ENCODE peak calls at places on chromosomes 7 and 10, in nine cellular contexts. F is tibial artery, W is upper lobe of right lung, J is substantia nigra, A is PC-3, Y is WERI-Rb-1, X is K562, O is GM12878, V is H9. M is an unnamed sample.

GRCh38 chr10:6072215-6072941 is 10.2 kb upstream of the IL2RA start:
- DNase-seq in V (no peak), J (no peak), A (no peak), Y (no peak), X (no peak), W (no peak), F (no peak), O (no peak), M (no peak)

GRCh38 chr10:26486304-26486703 is 48.2 kb downstream of the APBB1IP start:
- DNase-seq in O (no peak), F (peak), J (no peak), V (no peak), A (peak), Y (no peak), X (no peak), W (no peak), M (no peak)

GRCh38 chr7:100676501-100677306 is 3.2 kb downstream of the GNB2 start:
- DNase-seq in W (no peak), F (no peak), V (no peak), X (no peak), O (no peak), Y (no peak), J (no peak), A (no peak), M (peak)

GRCh38 chr7:99255463-99255862 is 17.2 kb upstream of the MYH16 start:
- DNase-seq in A (no peak), J (no peak), X (no peak), O (no peak), W (no peak), F (no peak), Y (no peak), V (no peak), M (no peak)

GRCh38 chr10:110510086-110510485 is 12.4 kb downstream of the DUSP5 start:
- DNase-seq in A (no peak), J (no peak), X (no peak), F (no peak), W (no peak), V (no peak), O (no peak), Y (no peak), M (no peak)

GRCh38 chr7:18352339-18353255 is 143.0 kb upstream of the HDAC9 start:
- DNase-seq in O (no peak), W (no peak), X (peak), V (peak), A (peak), Y (peak), F (no peak), J (peak), M (peak)

GRCh38 chr10:62817763-62818425 is 1.7 kb upstream of the EGR2 start:
- DNase-seq in J (peak), A (peak), F (peak), Y (peak), V (peak), O (no peak), W (peak), X (peak), M (peak)

GRCh38 chr10:132414402-132415016 is 17.5 kb downstream of the PWWP2B start:
- DNase-seq in W (no peak), F (no peak), X (no peak), Y (no peak), J (no peak), V (no peak), O (no peak), A (no peak), M (no peak)

GRCh38 chr10:91557540-91558231 is 75.2 kb downstream of the PPP1R3C start:
- DNase-seq in Y (no peak), W (no peak), V (no peak), X (no peak), O (no peak), A (no peak), J (no peak), F (no peak), M (no peak)

GRCh38 chr7:148026713-148027112 is 563.9 kb upstream of the C7orf33 start:
- DNase-seq in W (no peak), J (no peak), Y (no peak), A (no peak), O (no peak), F (no peak), X (no peak), V (no peak), M (no peak)

GRCh38 chr7:150751702-150752101 is 14.5 kb downstream of the GIMAP5 start:
- DNase-seq in O (no peak), W (no peak), Y (no peak), V (no peak), J (no peak), X (no peak), A (no peak), F (no peak), M (no peak)

GRCh38 chr7:150755473-150756099 is 18.4 kb downstream of the GIMAP5 start:
- DNase-seq in W (no peak), F (peak), X (no peak), Y (no peak), V (no peak), O (peak), J (no peak), A (no peak), M (no peak)

GRCh38 chr7:150754950-150755349 is 17.7 kb downstream of the GIMAP5 start:
- DNase-seq in X (no peak), F (no peak), Y (no peak), O (no peak), A (no peak), W (no peak), V (no peak), J (no peak), M (no peak)

GRCh38 chr7:150753239-150753638 is 16.0 kb downstream of the GIMAP5 start:
- DNase-seq in O (no peak), A (no peak), F (peak), X (no peak), W (no peak), J (no peak), V (no peak), Y (no peak), M (no peak)

DNA sequence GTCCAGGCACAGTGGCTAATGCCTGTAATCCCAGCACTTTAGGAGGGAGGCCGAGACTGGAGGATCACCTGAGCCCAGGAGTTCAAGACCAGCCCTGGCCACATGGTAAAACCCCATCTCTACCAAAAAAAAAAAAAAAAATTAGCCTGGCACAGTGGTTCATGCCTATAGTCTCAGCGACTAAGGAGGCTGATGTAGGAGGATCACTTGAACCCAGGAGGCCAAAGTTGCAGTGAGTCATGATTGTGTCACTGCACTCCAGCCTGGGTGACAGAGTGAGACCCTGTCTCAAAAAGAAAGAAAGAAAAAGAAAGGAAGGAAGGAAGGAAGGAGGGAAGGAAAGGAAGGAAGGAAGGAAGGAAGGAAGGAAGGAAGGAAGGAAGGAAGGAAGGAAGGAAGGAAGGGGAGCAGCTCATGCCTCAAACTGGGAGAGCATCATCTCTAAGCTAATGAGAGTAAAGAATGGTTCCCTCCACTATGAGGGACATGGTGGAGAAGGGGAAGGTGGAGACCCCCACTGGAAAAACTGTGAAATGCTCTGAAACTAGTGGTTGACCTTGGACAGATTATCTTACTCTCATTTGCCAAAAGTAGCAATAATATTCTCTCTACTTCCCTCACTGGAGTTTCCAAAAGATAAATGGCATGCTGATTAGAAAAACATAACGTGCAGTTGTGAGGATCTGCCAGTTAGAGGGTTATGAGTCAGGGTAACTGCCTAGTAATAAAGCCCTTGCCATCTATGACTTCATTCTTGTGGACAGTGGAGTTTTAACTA is 16.8 kb downstream of the GIMAP5 start:
- DNase-seq in V (no peak), J (no peak), W (no peak), O (no peak), Y (peak), X (no peak), A (peak), F (no peak), M (no peak)
- H3K27ac ChIP-seq in V (no peak), J (no peak), W (no peak), O (peak), Y (no peak), X (no peak), A (no peak), F (no peak), M (no peak)

DNA sequence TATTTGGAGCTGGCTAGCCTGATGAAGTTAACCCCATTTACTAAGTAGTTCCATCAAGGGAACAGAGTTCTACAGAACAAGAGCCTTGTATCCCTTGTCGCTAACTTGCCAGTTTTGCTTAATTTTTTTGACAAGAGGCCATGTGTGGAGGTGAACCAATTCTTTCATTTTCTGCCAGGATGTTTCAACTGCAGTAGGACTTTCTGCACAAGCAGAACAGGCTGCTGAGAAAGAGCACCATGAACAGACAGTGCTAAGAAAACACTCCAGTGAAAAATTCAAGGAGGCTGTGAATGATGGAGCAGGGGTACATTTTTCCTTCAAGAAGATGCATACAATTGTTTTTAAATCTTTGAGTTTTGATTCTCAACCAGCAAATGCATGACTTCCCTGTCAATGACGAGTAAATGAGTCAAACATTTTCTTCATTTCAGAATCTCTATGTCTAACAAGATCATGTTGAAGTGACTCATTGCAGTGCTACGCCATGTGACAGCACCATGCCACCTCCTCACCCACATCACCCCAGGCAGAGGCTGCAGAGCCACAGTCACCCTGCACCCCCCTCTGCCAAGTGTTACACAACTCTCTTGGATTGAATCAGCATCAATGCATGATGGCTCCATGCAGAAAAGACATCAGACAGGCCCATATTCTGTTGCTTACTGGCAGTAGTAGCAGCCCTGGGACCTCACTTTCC is 193.1 kb downstream of the COBL start:
- DNase-seq in F (no peak), Y (no peak), V (no peak), J (peak), X (no peak), O (no peak), W (no peak), A (peak), M (peak)
- H3K27ac ChIP-seq in F (no peak), Y (no peak), V (no peak), J (peak), X (no peak), O (no peak), W (peak), A (peak), M (peak)

GRCh38 chr7:157404845-157405481 is 68.2 kb downstream of the DNAJB6 start:
- DNase-seq in F (no peak), X (peak), J (no peak), A (peak), V (no peak), O (no peak), Y (no peak), W (peak), M (peak)
- H3K27ac ChIP-seq in F (no peak), X (peak), J (no peak), A (peak), V (no peak), O (no peak), Y (no peak), W (no peak), M (peak)

DNA sequence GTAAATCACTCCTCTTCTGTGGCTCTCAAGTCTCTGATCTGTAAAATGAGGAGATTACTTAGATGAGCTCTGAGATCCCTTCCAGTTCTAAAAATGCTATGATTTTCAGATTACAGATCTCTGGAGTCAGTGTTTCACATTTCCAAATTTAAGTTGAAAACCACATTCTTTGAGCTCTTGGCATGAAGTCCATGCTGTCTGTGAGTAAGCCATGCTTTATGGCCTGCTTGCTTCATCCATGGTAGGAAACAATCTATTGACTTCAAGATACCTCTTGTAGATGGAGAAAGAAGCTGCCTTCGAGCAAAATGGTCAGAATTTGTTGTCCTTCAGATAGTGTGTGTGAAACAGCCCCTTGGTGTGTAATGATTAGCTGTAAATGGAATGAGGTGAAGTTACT is 64.9 kb downstream of the CELF2 start:
- DNase-seq in Y (no peak), W (no peak), X (no peak), F (no peak), A (no peak), V (no peak), O (no peak), J (no peak), M (no peak)
- H3K27ac ChIP-seq in Y (no peak), W (no peak), X (no peak), F (peak), A (no peak), V (no peak), O (no peak), J (no peak), M (no peak)

GRCh38 chr10:87646920-87647319 is 12.8 kb upstream of the PAPSS2 start:
- DNase-seq in X (no peak), W (no peak), Y (no peak), F (no peak), V (no peak), O (no peak), J (no peak), A (no peak), M (no peak)

GRCh38 chr10:87642988-87643387 is 16.7 kb upstream of the PAPSS2 start:
- DNase-seq in F (no peak), Y (no peak), J (no peak), W (no peak), O (no peak), X (no peak), V (no peak), A (no peak), M (no peak)

GRCh38 chr10:87642486-87642885 is 17.2 kb upstream of the PAPSS2 start:
- DNase-seq in X (no peak), W (no peak), F (no peak), J (no peak), Y (no peak), O (no peak), A (no peak), V (no peak), M (no peak)

GRCh38 chr10:87643920-87644319 is 15.8 kb upstream of the PAPSS2 start:
- DNase-seq in F (no peak), O (no peak), Y (no peak), A (no peak), J (no peak), X (no peak), V (no peak), W (no peak), M (no peak)

DNA sequence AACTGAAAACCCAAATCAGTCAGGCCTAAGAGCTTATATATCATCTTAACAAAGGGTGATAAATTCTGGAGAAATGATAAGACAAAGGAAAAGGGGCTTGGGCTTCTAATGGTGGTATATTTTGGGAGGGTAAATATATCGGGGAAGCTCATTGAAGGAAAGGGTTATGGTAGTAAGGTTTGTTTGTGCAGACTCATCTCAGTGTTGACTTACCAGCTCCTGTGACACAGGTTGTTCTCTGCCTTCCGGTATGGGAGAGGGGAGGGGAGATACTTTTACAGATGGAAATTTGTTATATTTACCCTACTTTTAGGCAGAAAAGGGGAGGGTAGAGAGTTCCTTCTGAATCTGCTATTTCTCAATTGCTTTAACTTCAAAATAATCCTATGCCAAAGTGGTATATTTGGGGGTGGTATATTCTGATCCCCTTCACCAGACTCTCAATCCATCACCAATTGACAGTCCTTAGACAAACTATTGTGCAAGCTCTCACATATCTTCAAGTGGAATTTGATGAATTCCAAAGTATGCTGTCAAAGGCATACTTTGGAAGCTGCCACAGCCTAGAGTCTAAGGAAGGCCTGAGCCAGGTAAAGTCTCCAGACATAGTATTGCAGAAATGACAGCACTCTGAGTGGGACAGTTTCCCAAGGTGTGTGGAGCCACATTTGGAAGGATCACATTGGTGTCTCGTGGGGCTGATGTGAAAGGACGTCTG is 13.3 kb upstream of the PAPSS2 start:
- DNase-seq in F (no peak), V (no peak), O (no peak), X (no peak), Y (no peak), J (no peak), A (no peak), W (no peak), M (no peak)
- H3K27ac ChIP-seq in F (no peak), V (no peak), O (no peak), X (no peak), Y (no peak), J (no peak), A (no peak), W (peak), M (no peak)

DNA sequence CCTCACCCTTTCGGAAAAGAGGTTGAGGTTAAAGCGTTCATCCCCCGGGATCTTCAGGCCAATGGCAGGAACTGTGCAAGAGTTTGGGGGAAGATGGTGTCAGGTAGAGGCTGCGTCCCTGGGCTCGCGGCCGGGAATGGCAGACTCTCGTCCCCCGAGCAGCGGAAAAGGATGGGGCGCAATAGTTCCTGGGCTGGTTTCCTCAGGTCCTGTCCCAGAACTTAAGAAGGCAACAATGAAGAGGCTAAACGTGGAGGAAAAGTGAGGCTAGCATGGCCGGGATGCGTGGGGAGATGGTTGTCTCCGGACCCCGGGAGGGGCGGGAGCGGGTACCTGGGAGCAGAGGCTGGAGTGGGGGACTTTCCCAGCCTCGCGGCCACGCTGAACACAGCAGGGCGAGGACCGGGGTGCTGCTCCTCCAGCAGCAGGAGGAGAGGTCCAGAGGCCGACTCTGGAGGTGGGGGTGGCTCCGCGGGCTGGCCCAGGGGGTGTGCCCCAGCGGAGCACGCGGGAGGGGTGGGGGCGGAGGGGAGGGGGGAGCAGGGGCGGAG is 872 bp downstream of the IRF5 start:
- DNase-seq in O (no peak), X (peak), F (no peak), W (peak), A (no peak), Y (no peak), J (no peak), V (no peak), M (no peak)
- H3K27ac ChIP-seq in O (peak), X (no peak), F (no peak), W (peak), A (no peak), Y (no peak), J (peak), V (no peak), M (no peak)

GRCh38 chr10:125002044-125002422 is 60.1 kb downstream of the ZRANB1 start:
- DNase-seq in F (peak), X (no peak), Y (no peak), W (peak), O (no peak), A (no peak), J (no peak), V (no peak), M (no peak)
- H3K27ac ChIP-seq in F (peak), X (no peak), Y (no peak), W (peak), O (no peak), A (no peak), J (peak), V (no peak), M (peak)

DNA sequence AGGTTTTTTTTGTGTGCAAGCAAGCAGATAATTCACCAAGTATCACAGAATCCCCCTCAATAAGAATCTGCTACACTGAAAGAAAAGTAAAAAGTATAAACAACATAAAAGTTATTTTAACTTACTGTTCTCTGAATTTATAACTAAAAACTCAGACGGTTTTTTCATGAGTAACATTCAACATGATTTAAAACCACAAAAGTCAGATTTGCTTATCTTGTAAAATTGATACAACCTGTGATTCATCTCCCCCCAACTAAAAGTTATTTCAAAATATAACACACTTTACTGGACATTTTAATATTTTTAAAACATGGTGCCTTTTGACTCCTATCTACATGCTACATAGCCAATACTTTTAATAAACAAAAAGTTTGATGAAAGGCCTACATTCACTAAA is 32.8 kb downstream of the TSPAN12 start:
- DNase-seq in A (peak), W (no peak), V (no peak), X (no peak), J (no peak), Y (no peak), F (no peak), O (no peak), M (no peak)
- H3K27ac ChIP-seq in A (no peak), W (no peak), V (no peak), X (no peak), J (no peak), Y (no peak), F (no peak), O (no peak), M (no peak)

DNA sequence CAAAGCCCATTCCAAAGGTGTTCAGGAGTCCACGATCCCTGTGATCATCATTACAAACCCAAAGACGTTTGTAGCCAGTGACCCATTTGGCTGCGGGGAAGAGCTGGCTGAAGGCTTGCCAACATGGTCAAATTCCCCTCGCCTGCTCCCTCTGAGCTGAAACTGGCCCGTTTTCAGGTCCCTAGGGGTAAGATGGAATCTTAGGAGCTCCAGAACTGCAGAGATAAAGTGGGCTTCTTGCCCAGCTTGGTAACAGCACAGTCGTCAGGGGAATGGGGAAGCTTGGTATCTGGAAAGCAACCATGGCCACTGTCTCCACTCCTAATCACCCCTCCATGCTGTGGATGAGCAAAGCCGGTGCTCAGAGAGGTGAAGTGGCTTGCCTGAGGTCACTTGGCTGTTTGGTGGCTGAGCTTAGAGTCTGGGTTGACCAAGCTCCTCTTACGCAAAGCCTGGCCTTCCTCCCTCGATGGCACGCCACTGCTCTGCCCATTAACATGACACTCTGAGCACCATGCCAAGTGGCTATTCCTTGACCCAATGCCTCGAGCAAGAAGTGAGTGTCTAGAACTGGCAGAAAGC is 155.5 kb downstream of the NEURL1 start:
- DNase-seq in X (no peak), A (no peak), O (no peak), J (no peak), W (no peak), F (peak), V (no peak), Y (no peak), M (peak)
- H3K27ac ChIP-seq in X (no peak), A (no peak), O (no peak), J (no peak), W (peak), F (peak), V (no peak), Y (no peak), M (peak)